ENCODE peak calls at places on chromosome 6, in five cellular contexts. M is fibroblast of pulmonary artery, Z is ascending aorta, T is cardiac fibroblast, O is brain microvascular endothelial cell. U is an unnamed sample.

GRCh38 chr6:137261393-137262154 is 42.4 kb upstream of the IFNGR1 start:
- DNase-seq in M (peak), Z (no peak), T (peak), O (peak), U (no peak)

GRCh38 chr6:134821914-134822862 is 127.7 kb downstream of the ALDH8A1 start:
- DNase-seq in M (no peak), Z (no peak), T (no peak), O (peak), U (no peak)

GRCh38 chr6:156774872-156775405 is 2.2 kb upstream of the ARID1B start:
- DNase-seq in M (no peak), Z (no peak), T (peak), O (no peak), U (no peak)

GRCh38 chr6:117498159-117498558 is 15.7 kb downstream of the DCBLD1 start:
- DNase-seq in M (peak), Z (no peak), T (peak), O (peak), U (no peak)

GRCh38 chr6:10316327-10316726 is 98.5 kb downstream of the TFAP2A start:
- DNase-seq in M (peak), Z (no peak), T (no peak), O (peak), U (no peak)

GRCh38 chr6:144544266-144544830 is 259.2 kb downstream of the UTRN start:
- DNase-seq in M (no peak), Z (no peak), T (no peak), O (no peak), U (no peak)

GRCh38 chr6:38776515-38776914 is 61.4 kb downstream of the DNAH8 start:
- DNase-seq in M (no peak), Z (no peak), T (peak), O (peak), U (no peak)

GRCh38 chr6:81075974-81076373 is 676.5 kb downstream of the TENT5A start:
- DNase-seq in M (peak), Z (no peak), T (peak), O (peak), U (no peak)

GRCh38 chr6:97669191-97669651 is 386.2 kb upstream of the MMS22L start:
- DNase-seq in M (no peak), Z (no peak), T (peak), O (peak), U (no peak)

GRCh38 chr6:170176621-170177382 is 114.1 kb downstream of the DLL1 start:
- DNase-seq in M (no peak), Z (no peak), T (no peak), O (no peak), U (no peak)

GRCh38 chr6:25449774-25450173 is 170.6 kb downstream of the CARMIL1 start:
- DNase-seq in M (no peak), Z (no peak), T (no peak), O (peak), U (no peak)

GRCh38 chr6:21601932-21602390 is 8.4 kb downstream of the SOX4 start:
- DNase-seq in M (no peak), Z (no peak), T (no peak), O (no peak), U (no peak)

GRCh38 chr6:142737368-142738060 is 207.5 kb downstream of the HIVEP2 start:
- DNase-seq in M (peak), Z (no peak), T (peak), O (no peak), U (no peak)

GRCh38 chr6:132830236-132830799 is 15.9 kb downstream of the RPS12 start:
- DNase-seq in M (peak), Z (no peak), T (peak), O (no peak), U (no peak)

GRCh38 chr6:80156204-80156603 is 49.7 kb downstream of the BCKDHB start:
- DNase-seq in M (no peak), Z (no peak), T (no peak), O (no peak), U (no peak)

GRCh38 chr6:169780571-169781091 is 29.2 kb downstream of the ERMARD start:
- DNase-seq in M (peak), Z (peak), T (no peak), O (no peak), U (no peak)

GRCh38 chr6:93120154-93120742 is 299.1 kb downstream of the EPHA7 start:
- DNase-seq in M (no peak), Z (no peak), T (no peak), O (no peak), U (no peak)

GRCh38 chr6:52746213-52746612 is 17.1 kb downstream of the GSTA2 start:
- DNase-seq in M (no peak), Z (no peak), T (no peak), O (no peak), U (no peak)

GRCh38 chr6:25377672-25378071 is 98.5 kb downstream of the CARMIL1 start:
- DNase-seq in M (no peak), Z (no peak), T (no peak), O (no peak), U (no peak)

GRCh38 chr6:136347847-136348246 is 58.2 kb upstream of the BCLAF1 start:
- DNase-seq in M (no peak), Z (no peak), T (peak), O (no peak), U (no peak)

GRCh38 chr6:14799928-14800327 is 445.9 kb upstream of the JARID2 start:
- DNase-seq in M (peak), Z (no peak), T (peak), O (peak), U (no peak)

GRCh38 chr6:101120747-101121146 is 239.6 kb upstream of the ASCC3 start:
- DNase-seq in M (no peak), Z (no peak), T (no peak), O (no peak), U (no peak)

GRCh38 chr6:119311514-119312142 is 37.9 kb downstream of the MAN1A1 start:
- DNase-seq in M (no peak), Z (no peak), T (no peak), O (no peak), U (no peak)

GRCh38 chr6:104019075-104019474 is 840.6 kb downstream of the HACE1 start:
- DNase-seq in M (no peak), Z (no peak), T (peak), O (no peak), U (no peak)

GRCh38 chr6:46296586-46296985 is 125.8 kb upstream of the ENPP5 start:
- DNase-seq in M (no peak), Z (no peak), T (peak), O (no peak), U (no peak)

GRCh38 chr6:52176550-52176949 is 9.6 kb upstream of the IL17A start:
- DNase-seq in M (no peak), Z (no peak), T (no peak), O (no peak), U (no peak)

GRCh38 chr6:169589293-169589692 is 112.5 kb downstream of the WDR27 start:
- DNase-seq in M (peak), Z (no peak), T (peak), O (no peak), U (no peak)

DNA sequence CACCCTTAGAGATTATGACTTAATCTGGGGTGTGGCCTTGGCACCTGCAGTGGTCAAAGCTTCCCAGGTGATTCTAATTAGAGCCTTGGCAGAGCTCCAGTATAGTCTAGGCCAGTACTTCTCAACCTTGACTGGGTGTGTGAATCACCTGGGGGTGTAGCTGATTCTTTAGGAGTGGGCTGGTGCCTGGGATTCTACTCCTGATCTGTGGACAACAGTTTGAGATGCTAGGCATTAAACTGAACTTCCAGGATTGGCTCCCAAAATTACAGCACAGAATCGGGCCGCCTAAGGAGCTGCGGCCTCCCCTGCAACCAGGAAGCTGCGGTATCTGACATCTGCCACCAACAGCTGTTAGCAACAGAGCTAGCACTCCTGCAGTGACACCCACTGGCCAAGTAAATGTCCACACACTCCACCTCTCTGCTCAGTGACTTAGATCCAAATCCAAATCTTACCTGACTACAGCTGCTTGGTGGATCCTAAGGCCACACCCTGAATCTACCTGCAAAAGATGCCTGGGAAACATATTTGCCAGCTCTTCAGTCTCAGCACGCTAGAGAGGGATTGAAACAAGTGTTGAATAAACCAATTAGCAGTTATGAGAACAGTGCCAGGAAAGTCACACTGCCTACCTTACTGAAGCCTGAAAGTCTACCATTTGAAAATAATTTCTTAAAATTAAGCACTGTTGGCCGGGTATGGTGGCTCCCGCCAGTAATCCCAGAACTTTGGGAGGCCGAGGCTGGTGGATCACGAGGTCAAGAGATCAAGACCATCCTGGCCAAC is 126.7 kb downstream of the UNC5CL start:
- DNase-seq in M (peak), Z (no peak), T (peak), O (no peak), U (no peak)
- TF ChIP-seq CTCF in M (peak), Z (peak), T (no peak), O (peak), U (peak)

DNA sequence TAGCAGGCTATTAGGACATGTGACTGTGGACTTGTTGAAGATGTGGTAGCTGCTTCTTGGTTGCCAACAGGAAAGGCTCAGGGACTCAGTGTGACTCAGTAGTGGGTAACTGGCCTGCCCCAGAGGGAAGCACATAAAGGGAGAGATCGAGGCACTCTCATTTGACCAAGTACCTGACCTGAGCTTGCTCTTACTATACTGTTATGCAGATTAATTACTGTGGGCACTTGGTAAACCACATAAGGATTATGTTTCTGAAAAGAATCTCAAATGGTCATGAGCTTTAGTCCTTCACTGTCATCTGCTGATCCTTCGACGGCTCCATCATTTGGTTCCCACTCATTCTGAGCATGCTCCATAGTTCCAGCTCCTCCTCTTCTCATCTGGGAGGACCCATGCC is 48.2 kb upstream of the RPL7L1 start:
- DNase-seq in M (no peak), Z (no peak), T (no peak), O (no peak), U (no peak)
- TF ChIP-seq CTCF in M (no peak), Z (no peak), T (no peak), O (no peak), U (no peak)

GRCh38 chr6:77264970-77265369 is 198.3 kb downstream of the HTR1B start:
- DNase-seq in M (no peak), Z (no peak), T (no peak), O (no peak), U (no peak)
- TF ChIP-seq CTCF in M (no peak), Z (no peak), T (no peak), O (peak), U (no peak)

GRCh38 chr6:31728767-31729514 is at the start of gene DDAH2:
- DNase-seq in M (no peak), Z (no peak), T (no peak), O (no peak), U (no peak)
- TF ChIP-seq CTCF in M (peak), Z (peak), T (peak), O (peak), U (peak)

DNA sequence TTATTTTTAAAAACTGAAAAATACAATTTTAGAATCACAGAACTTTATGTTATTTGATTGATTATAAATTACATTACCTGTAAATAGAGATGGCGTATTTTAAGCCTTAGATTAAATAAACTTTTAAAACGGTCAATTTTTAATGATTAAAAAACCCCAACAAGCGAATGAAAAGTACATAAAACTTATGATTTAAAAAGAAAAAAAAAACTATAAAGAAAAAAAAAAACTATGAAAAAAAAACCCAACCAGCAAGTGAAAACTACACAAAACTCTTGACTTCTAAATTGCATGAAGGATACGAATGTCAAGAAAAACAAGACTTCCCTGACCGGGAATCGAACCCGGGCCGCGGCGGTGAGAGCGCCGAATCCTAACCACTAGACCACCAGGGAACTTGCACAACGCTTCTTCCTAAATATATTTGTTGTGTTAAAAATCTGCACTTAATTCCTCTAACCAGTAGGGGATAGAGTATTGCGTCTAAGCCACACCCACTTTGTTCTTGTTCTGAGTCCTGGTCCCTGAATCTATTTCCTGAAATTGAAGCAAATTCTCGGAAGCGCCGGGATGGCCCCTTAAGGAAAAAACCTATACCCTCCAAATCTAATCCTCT is 10.7 kb upstream of the NCOA7 start:
- DNase-seq in M (peak), Z (peak), T (peak), O (peak), U (peak)
- TF ChIP-seq CTCF in M (peak), Z (peak), T (peak), O (no peak), U (peak)

DNA sequence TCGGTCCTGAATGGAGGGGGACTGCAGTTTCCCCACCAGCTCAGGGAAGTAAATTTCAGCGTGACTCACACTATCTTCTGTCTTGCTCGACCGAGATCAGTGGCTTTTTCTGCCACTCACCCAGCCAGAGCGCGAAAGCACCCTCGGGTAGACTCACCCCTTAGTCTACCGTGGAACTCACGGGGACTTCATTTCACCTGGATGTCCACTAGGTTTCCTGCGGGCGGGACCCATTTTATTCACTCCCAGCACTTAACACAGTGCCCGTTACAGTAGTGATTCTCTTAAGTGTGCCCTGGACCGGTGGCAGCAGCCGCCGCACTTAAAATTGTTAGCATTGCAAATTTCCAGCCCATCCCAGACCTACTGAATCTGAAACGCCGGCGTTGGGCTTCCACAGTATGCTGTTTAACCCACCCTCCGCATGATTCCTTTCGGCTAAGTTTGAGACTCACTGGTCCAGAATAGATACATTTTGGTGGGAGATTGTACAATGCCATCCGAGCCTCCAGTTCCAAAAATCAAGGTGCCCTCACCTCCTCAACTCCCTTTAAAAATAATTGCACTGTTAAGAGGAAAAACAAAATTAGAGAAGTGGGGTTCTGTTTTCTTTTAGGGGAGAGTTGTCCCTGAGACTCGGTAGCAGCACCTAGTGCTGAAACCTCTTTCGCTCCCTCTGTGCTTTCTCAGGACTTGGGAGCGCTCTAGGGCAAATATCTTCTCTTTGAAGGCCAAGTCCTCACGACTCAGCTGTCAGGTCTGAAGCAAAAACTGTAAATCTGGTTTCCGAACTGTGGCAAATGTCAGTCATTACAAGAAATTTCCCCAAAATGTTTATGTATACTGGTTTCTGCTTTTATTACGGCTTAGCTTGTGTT is 1.0 kb downstream of the SMPDL3A start:
- DNase-seq in M (no peak), Z (peak), T (no peak), O (peak), U (no peak)
- TF ChIP-seq CTCF in M (no peak), Z (no peak), T (peak), O (peak), U (no peak)

DNA sequence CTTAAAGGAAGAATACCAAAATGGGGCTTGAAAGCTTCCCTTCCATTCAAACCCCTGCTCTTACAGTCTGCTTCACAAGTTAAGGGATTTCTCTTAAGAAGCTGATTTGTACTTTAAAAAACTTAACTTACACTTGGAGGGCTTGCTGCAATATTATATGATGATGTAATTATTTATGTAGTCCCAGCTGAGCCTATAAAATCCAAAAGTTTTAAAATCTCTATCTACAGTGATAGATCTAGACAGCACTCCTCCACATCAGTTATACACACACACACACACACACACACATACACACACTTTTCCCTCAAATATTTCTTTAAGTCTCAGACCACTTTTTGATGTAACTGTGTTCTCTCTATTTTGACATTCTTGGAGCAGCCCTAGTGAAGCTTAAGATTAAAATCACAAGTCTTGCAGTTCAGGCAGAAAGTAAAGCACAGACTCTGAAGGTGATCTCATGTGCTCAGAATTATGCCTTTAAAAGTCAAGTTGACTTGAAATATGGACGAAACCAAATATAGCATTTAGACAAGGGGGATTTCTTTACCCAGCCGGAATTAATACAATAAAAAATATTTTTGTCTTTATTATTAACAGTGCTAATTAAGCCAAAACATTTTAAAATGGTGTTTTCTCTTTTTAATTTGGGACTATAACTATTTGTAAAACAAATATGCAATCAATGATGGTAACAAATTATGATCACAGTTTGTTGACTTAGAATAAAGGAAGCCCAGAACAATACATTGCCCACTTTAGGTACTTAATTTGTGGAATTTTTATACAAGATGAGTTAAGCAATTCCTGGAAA is 63.4 kb upstream of the TMEM30A start:
- DNase-seq in M (peak), Z (no peak), T (no peak), O (no peak), U (no peak)
- TF ChIP-seq CTCF in M (no peak), Z (no peak), T (no peak), O (no peak), U (no peak)

U was measured in progenitor cell of endocrine pancreas.